ENCODE peak calls at places on chromosomes 7 and 10, in six cellular contexts. O, X, W, L, Q and P are unnamed samples.

GRCh38 chr7:117818241-117818640 is 55.0 kb downstream of the CTTNBP2 start:
- DNase-seq in O (no peak), X (no peak), W (no peak), L (no peak), Q (no peak), P (no peak)

GRCh38 chr7:76375251-76375650 is 16.5 kb upstream of the YWHAG start:
- DNase-seq in O (no peak), X (no peak), W (no peak), L (no peak), Q (no peak), P (no peak)

GRCh38 chr10:50419756-50420155 is 168.4 kb upstream of the ASAH2 start:
- DNase-seq in O (no peak), X (no peak), W (no peak), L (no peak), Q (no peak), P (no peak)

GRCh38 chr7:151743481-151743983 is 133.4 kb downstream of the PRKAG2 start:
- DNase-seq in O (no peak), X (no peak), W (no peak), L (no peak), Q (no peak), P (no peak)

GRCh38 chr7:26202019-26202985 is 757 bp downstream of the CBX3 start:
- DNase-seq in O (no peak), X (no peak), W (no peak), L (peak), Q (peak), P (no peak)

GRCh38 chr7:132240821-132241422 is 335.3 kb downstream of the PLXNA4 start:
- DNase-seq in O (no peak), X (no peak), W (no peak), L (no peak), Q (no peak), P (no peak)

GRCh38 chr7:53485354-53485753 is 449.9 kb downstream of the POM121L12 start:
- DNase-seq in O (no peak), X (no peak), W (no peak), L (no peak), Q (no peak), P (no peak)

GRCh38 chr10:21517134-21517982 is 8.1 kb downstream of the SKIDA1 start:
- DNase-seq in O (no peak), X (peak), W (peak), L (peak), Q (peak), P (peak)